ENCODE peak calls at places on chromosomes 13 and 19, in seven cellular contexts. One of them, this sample, is unnamed.

GRCh38 chr19:5345895-5346386 is 5.3 kb upstream of the PTPRS start:
- DNase-seq in NCI-H82: no peak
- DNase-seq in non-pigmented ciliary epithelial cell: peak; percentile 59
- DNase-seq in stimulated activated CD8-positive, alpha-beta memory T cell treated with anti-CD3 and anti-CD28 coated beads, Interleukin-2, amount 100 ng/mL, for 48 hours: no peak
- DNase-seq in NCI-H226: peak; percentile 57
- DNase-seq in right lobe of liver: no peak
- DNase-seq in mucosa of descending colon: no peak
- DNase-seq in this sample: no peak

GRCh38 chr13:93496985-93497673 is 270.5 kb downstream of the GPC6 start:
- DNase-seq in non-pigmented ciliary epithelial cell: no peak
- DNase-seq in NCI-H226: no peak
- DNase-seq in right lobe of liver: no peak
- DNase-seq in stimulated activated CD8-positive, alpha-beta memory T cell treated with anti-CD3 and anti-CD28 coated beads, Interleukin-2, amount 100 ng/mL, for 48 hours: no peak
- DNase-seq in NCI-H82: peak; percentile 99
- DNase-seq in mucosa of descending colon: no peak
- DNase-seq in this sample: no peak

GRCh38 chr19:47973529-47973928 is 18.4 kb downstream of the BSPH1 start:
- DNase-seq in non-pigmented ciliary epithelial cell: no peak
- DNase-seq in stimulated activated CD8-positive, alpha-beta memory T cell treated with anti-CD3 and anti-CD28 coated beads, Interleukin-2, amount 100 ng/mL, for 48 hours: no peak
- DNase-seq in right lobe of liver: no peak
- DNase-seq in mucosa of descending colon: no peak
- DNase-seq in NCI-H226: no peak
- DNase-seq in NCI-H82: no peak
- DNase-seq in this sample: no peak

GRCh38 chr13:37869506-37869755 is 141 bp downstream of the TRPC4 start:
- DNase-seq in NCI-H226: no peak
- DNase-seq in right lobe of liver: no peak
- DNase-seq in stimulated activated CD8-positive, alpha-beta memory T cell treated with anti-CD3 and anti-CD28 coated beads, Interleukin-2, amount 100 ng/mL, for 48 hours: no peak
- DNase-seq in NCI-H82: no peak
- DNase-seq in non-pigmented ciliary epithelial cell: no peak
- DNase-seq in mucosa of descending colon: no peak
- DNase-seq in this sample: no peak

GRCh38 chr13:110446570-110446880 is 115.0 kb downstream of the RAB20 start:
- DNase-seq in stimulated activated CD8-positive, alpha-beta memory T cell treated with anti-CD3 and anti-CD28 coated beads, Interleukin-2, amount 100 ng/mL, for 48 hours: no peak
- DNase-seq in NCI-H226: no peak
- DNase-seq in NCI-H82: no peak
- DNase-seq in non-pigmented ciliary epithelial cell: no peak
- DNase-seq in mucosa of descending colon: no peak
- DNase-seq in right lobe of liver: no peak
- DNase-seq in this sample: no peak

GRCh38 chr13:66224644-66225043 is 1005.5 kb downstream of the PCDH9 start:
- DNase-seq in right lobe of liver: no peak
- DNase-seq in non-pigmented ciliary epithelial cell: no peak
- DNase-seq in mucosa of descending colon: no peak
- DNase-seq in stimulated activated CD8-positive, alpha-beta memory T cell treated with anti-CD3 and anti-CD28 coated beads, Interleukin-2, amount 100 ng/mL, for 48 hours: no peak
- DNase-seq in NCI-H82: no peak
- DNase-seq in NCI-H226: no peak
- DNase-seq in this sample: no peak

GRCh38 chr13:71858647-71859046 is 8.4 kb downstream of the DACH1 start:
- DNase-seq in NCI-H226: no peak
- DNase-seq in right lobe of liver: no peak
- DNase-seq in mucosa of descending colon: no peak
- DNase-seq in NCI-H82: no peak
- DNase-seq in stimulated activated CD8-positive, alpha-beta memory T cell treated with anti-CD3 and anti-CD28 coated beads, Interleukin-2, amount 100 ng/mL, for 48 hours: no peak
- DNase-seq in non-pigmented ciliary epithelial cell: no peak
- DNase-seq in this sample: no peak

GRCh38 chr19:35228177-35228930 is at the start of gene FAM187B:
- DNase-seq in mucosa of descending colon: no peak
- DNase-seq in stimulated activated CD8-positive, alpha-beta memory T cell treated with anti-CD3 and anti-CD28 coated beads, Interleukin-2, amount 100 ng/mL, for 48 hours: no peak
- DNase-seq in non-pigmented ciliary epithelial cell: no peak
- DNase-seq in right lobe of liver: peak; percentile 19
- DNase-seq in NCI-H82: no peak
- DNase-seq in NCI-H226: no peak
- DNase-seq in this sample: no peak

GRCh38 chr13:96052655-96053002 is 572 bp downstream of the UGGT2 start:
- DNase-seq in mucosa of descending colon: no peak
- DNase-seq in NCI-H82: peak; percentile 58
- DNase-seq in stimulated activated CD8-positive, alpha-beta memory T cell treated with anti-CD3 and anti-CD28 coated beads, Interleukin-2, amount 100 ng/mL, for 48 hours: no peak
- DNase-seq in non-pigmented ciliary epithelial cell: peak; percentile 28
- DNase-seq in NCI-H226: peak; percentile 52
- DNase-seq in right lobe of liver: no peak
- DNase-seq in this sample: no peak

GRCh38 chr13:48593551-48593950 is 60.2 kb upstream of the CYSLTR2 start:
- DNase-seq in non-pigmented ciliary epithelial cell: no peak
- DNase-seq in NCI-H82: no peak
- DNase-seq in right lobe of liver: no peak
- DNase-seq in mucosa of descending colon: no peak
- DNase-seq in NCI-H226: no peak
- DNase-seq in stimulated activated CD8-positive, alpha-beta memory T cell treated with anti-CD3 and anti-CD28 coated beads, Interleukin-2, amount 100 ng/mL, for 48 hours: no peak
- DNase-seq in this sample: no peak

GRCh38 chr13:72805663-72806341 is 23.9 kb downstream of the PIBF1 start:
- DNase-seq in NCI-H226: no peak
- DNase-seq in mucosa of descending colon: no peak
- DNase-seq in non-pigmented ciliary epithelial cell: no peak
- DNase-seq in NCI-H82: no peak
- DNase-seq in stimulated activated CD8-positive, alpha-beta memory T cell treated with anti-CD3 and anti-CD28 coated beads, Interleukin-2, amount 100 ng/mL, for 48 hours: no peak
- DNase-seq in right lobe of liver: no peak
- DNase-seq in this sample: no peak

GRCh38 chr13:51584731-51585191 is 499 bp downstream of the WDFY2 start:
- DNase-seq in stimulated activated CD8-positive, alpha-beta memory T cell treated with anti-CD3 and anti-CD28 coated beads, Interleukin-2, amount 100 ng/mL, for 48 hours: peak; percentile 48
- DNase-seq in non-pigmented ciliary epithelial cell: no peak
- DNase-seq in NCI-H82: peak; percentile 86
- DNase-seq in mucosa of descending colon: peak; percentile 57
- DNase-seq in right lobe of liver: peak; percentile 88
- DNase-seq in NCI-H226: peak; percentile 50
- DNase-seq in this sample: peak; percentile 53

GRCh38 chr19:1447565-1447903 is 2.4 kb upstream of the APC2 start:
- DNase-seq in stimulated activated CD8-positive, alpha-beta memory T cell treated with anti-CD3 and anti-CD28 coated beads, Interleukin-2, amount 100 ng/mL, for 48 hours: no peak
- DNase-seq in NCI-H226: no peak
- DNase-seq in NCI-H82: no peak
- DNase-seq in mucosa of descending colon: no peak
- DNase-seq in non-pigmented ciliary epithelial cell: no peak
- DNase-seq in right lobe of liver: no peak
- DNase-seq in this sample: no peak

GRCh38 chr19:18225355-18225701 is 910 bp downstream of the PDE4C start:
- DNase-seq in mucosa of descending colon: no peak
- DNase-seq in non-pigmented ciliary epithelial cell: no peak
- DNase-seq in right lobe of liver: no peak
- DNase-seq in NCI-H226: no peak
- DNase-seq in stimulated activated CD8-positive, alpha-beta memory T cell treated with anti-CD3 and anti-CD28 coated beads, Interleukin-2, amount 100 ng/mL, for 48 hours: no peak
- DNase-seq in NCI-H82: no peak
- DNase-seq in this sample: no peak

GRCh38 chr19:35034588-35035382 is 4.5 kb downstream of the SCN1B start:
- DNase-seq in NCI-H82: no peak
- DNase-seq in NCI-H226: no peak
- DNase-seq in right lobe of liver: no peak
- DNase-seq in mucosa of descending colon: no peak
- DNase-seq in stimulated activated CD8-positive, alpha-beta memory T cell treated with anti-CD3 and anti-CD28 coated beads, Interleukin-2, amount 100 ng/mL, for 48 hours: no peak
- DNase-seq in non-pigmented ciliary epithelial cell: no peak
- DNase-seq in this sample: no peak

GRCh38 chr13:106047859-106048258 is 487.6 kb downstream of the EFNB2 start:
- DNase-seq in mucosa of descending colon: no peak
- DNase-seq in NCI-H226: no peak
- DNase-seq in right lobe of liver: no peak
- DNase-seq in stimulated activated CD8-positive, alpha-beta memory T cell treated with anti-CD3 and anti-CD28 coated beads, Interleukin-2, amount 100 ng/mL, for 48 hours: no peak
- DNase-seq in NCI-H82: no peak
- DNase-seq in non-pigmented ciliary epithelial cell: no peak
- DNase-seq in this sample: no peak